ENCODE peak calls at places on chromosomes 16 and 17, in six cellular contexts. O, Z, Q, X, D and W are unnamed samples.

GRCh38 chr16:70161350-70161749 is 12.2 kb upstream of the CLEC18C start:
- DNase-seq in O (no peak), D (no peak), Z (no peak), X (no peak), Q (no peak), W (peak; percentile 5)

GRCh38 chr17:9259419-9259818 is 238.1 kb downstream of the NTN1 start:
- DNase-seq in Q (no peak), O (no peak), D (no peak), X (no peak), Z (no peak), W (no peak)

GRCh38 chr16:22813946-22814325 is at the start of gene HS3ST2:
- DNase-seq in X (peak; percentile 61), D (no peak), Q (peak; percentile 42), O (no peak), Z (no peak), W (peak; percentile 23)

GRCh38 chr16:66020061-66020460 is 346.4 kb upstream of the CDH5 start:
- DNase-seq in O (no peak), D (no peak), X (no peak), Z (no peak), Q (no peak), W (no peak)

GRCh38 chr16:88453621-88454314 is 688 bp downstream of the ZFPM1 start:
- DNase-seq in Z (no peak), Q (no peak), D (no peak), O (no peak), X (no peak), W (no peak)

GRCh38 chr17:81566461-81567126 is 14.4 kb upstream of the FAAP100 start:
- DNase-seq in D (peak; percentile 95), X (peak; percentile 84), Q (no peak), O (peak; percentile 70), Z (peak; percentile 65), W (no peak)

GRCh38 chr16:66847533-66848057 is 3.4 kb downstream of the CA7 start:
- DNase-seq in Z (no peak), O (no peak), D (no peak), Q (no peak), X (no peak), W (no peak)

GRCh38 chr16:54932737-54933254 is 2.1 kb downstream of the IRX5 start:
- DNase-seq in Q (peak; percentile 28), X (peak; percentile 53), O (no peak), D (no peak), Z (no peak), W (no peak)

GRCh38 chr17:77327566-77328463 is 187.0 kb downstream of the SEC14L1 start:
- DNase-seq in X (no peak), D (no peak), Q (no peak), O (no peak), Z (no peak), W (no peak)

GRCh38 chr17:19940722-19941464 is 36.7 kb downstream of the AKAP10 start:
- DNase-seq in Z (no peak), Q (no peak), D (peak; percentile 35), O (no peak), X (no peak), W (no peak)

GRCh38 chr17:77322534-77323412 is 182.0 kb downstream of the SEC14L1 start:
- DNase-seq in Z (peak; percentile 72), O (peak; percentile 77), D (peak; percentile 98), Q (no peak), X (peak; percentile 92), W (no peak)

GRCh38 chr16:3179651-3180050 is 8.4 kb upstream of the OR1F1 start:
- DNase-seq in D (no peak), X (no peak), Z (no peak), O (no peak), Q (no peak), W (no peak)

GRCh38 chr16:29719063-29719462 is 26.7 kb downstream of the C16orf54 start:
- DNase-seq in Q (no peak), O (no peak), X (no peak), D (no peak), Z (no peak), W (no peak)

GRCh38 chr17:19383681-19384470 is 3.1 kb downstream of the MFAP4 start:
- DNase-seq in Q (no peak), O (no peak), X (peak; percentile 75), D (no peak), Z (peak; percentile 18), W (no peak)

GRCh38 chr16:73092236-73092781 is 44.4 kb upstream of the ZFHX3 start:
- DNase-seq in O (no peak), Q (peak; percentile 35), Z (no peak), D (no peak), X (no peak), W (no peak)

GRCh38 chr17:71063127-71063526 is 893.8 kb downstream of the KCNJ2 start:
- DNase-seq in D (no peak), O (no peak), X (no peak), Q (no peak), Z (no peak), W (no peak)

GRCh38 chr17:50354198-50354597 is 8.3 kb downstream of the XYLT2 start:
- DNase-seq in Z (no peak), O (no peak), D (no peak), X (no peak), Q (no peak), W (no peak)

GRCh38 chr17:27478901-27479531 is 22.8 kb downstream of the KSR1 start:
- DNase-seq in X (no peak), O (no peak), Z (no peak), Q (no peak), D (no peak), W (no peak)

GRCh38 chr16:84724619-84725307 is 25.0 kb downstream of the USP10 start:
- DNase-seq in Z (no peak), Q (no peak), O (no peak), X (no peak), D (no peak), W (no peak)

DNA sequence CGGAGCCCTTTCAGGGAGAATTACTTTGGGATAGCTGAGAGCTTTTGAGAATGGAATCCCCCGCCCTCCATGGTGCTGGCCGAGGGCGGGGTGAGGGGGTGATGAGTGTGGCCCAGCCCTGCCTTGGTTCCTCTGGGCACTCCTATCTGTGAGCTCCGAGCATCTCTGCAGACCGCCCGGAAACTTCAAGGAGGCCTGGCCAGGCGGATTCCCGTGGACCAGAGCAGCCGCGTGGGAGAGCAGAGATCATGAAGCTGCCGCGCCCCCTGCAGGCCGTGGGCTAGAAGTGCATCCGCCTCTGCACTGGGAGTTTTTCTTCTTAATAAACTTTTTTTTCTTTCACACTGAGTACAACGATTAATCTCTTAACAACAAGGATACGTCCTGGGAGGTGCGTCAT is 392.9 kb upstream of the EEF2KMT start:
- DNase-seq in O (peak; percentile 5), X (no peak), Z (no peak), Q (peak; percentile 72), D (no peak), W (no peak)
- TF ChIP-seq CTCF in O (peak; percentile 23), X (peak; percentile 25), Z (no peak), Q (peak; percentile 92), D (peak; percentile 77), W (peak; percentile 79)

GRCh38 chr17:57404073-57404472 is 147.8 kb downstream of the MSI2 start:
- DNase-seq in O (no peak), Z (no peak), Q (no peak), X (no peak), D (no peak), W (no peak)
- TF ChIP-seq CTCF in O (no peak), Z (no peak), Q (no peak), X (no peak), D (peak; percentile 19), W (peak; percentile 31)

GRCh38 chr17:3645310-3645709 is 8.8 kb downstream of the CTNS start:
- DNase-seq in Q (no peak), O (no peak), X (no peak), D (no peak), Z (no peak), W (no peak)

GRCh38 chr17:3647251-3647650 is 10.7 kb downstream of the CTNS start:
- DNase-seq in X (no peak), O (no peak), Q (no peak), Z (no peak), D (no peak), W (no peak)

GRCh38 chr17:3647769-3648540 is 11.4 kb downstream of the CTNS start:
- DNase-seq in Z (no peak), D (peak; percentile 63), Q (peak; percentile 70), O (peak; percentile 33), X (peak; percentile 72), W (peak; percentile 54)
- TF ChIP-seq CTCF in Z (no peak), D (peak; percentile 78), Q (peak; percentile 66), O (peak; percentile 12), X (peak; percentile 49), W (peak; percentile 21)

GRCh38 chr17:12085076-12085949 is 64.6 kb downstream of the MAP2K4 start:
- DNase-seq in Z (no peak), X (no peak), O (no peak), Q (no peak), D (no peak), W (no peak)
- TF ChIP-seq CTCF in Z (no peak), X (no peak), O (no peak), Q (no peak), D (no peak), W (no peak)

GRCh38 chr16:71459510-71459909 is 2.5 kb downstream of the ZNF23 start:
- DNase-seq in D (no peak), Z (no peak), O (no peak), X (no peak), Q (no peak), W (no peak)

GRCh38 chr16:71467810-71468209 is 5.8 kb upstream of the ZNF23 start:
- DNase-seq in O (no peak), Z (no peak), Q (peak; percentile 36), X (no peak), D (no peak), W (no peak)

GRCh38 chr16:71460246-71460645 is 1.8 kb downstream of the ZNF23 start:
- DNase-seq in D (peak; percentile 86), Q (no peak), O (no peak), Z (no peak), X (no peak), W (no peak)

GRCh38 chr16:71456801-71457200 is 5.2 kb downstream of the ZNF23 start:
- DNase-seq in Z (no peak), D (no peak), X (no peak), O (no peak), Q (no peak), W (no peak)

DNA sequence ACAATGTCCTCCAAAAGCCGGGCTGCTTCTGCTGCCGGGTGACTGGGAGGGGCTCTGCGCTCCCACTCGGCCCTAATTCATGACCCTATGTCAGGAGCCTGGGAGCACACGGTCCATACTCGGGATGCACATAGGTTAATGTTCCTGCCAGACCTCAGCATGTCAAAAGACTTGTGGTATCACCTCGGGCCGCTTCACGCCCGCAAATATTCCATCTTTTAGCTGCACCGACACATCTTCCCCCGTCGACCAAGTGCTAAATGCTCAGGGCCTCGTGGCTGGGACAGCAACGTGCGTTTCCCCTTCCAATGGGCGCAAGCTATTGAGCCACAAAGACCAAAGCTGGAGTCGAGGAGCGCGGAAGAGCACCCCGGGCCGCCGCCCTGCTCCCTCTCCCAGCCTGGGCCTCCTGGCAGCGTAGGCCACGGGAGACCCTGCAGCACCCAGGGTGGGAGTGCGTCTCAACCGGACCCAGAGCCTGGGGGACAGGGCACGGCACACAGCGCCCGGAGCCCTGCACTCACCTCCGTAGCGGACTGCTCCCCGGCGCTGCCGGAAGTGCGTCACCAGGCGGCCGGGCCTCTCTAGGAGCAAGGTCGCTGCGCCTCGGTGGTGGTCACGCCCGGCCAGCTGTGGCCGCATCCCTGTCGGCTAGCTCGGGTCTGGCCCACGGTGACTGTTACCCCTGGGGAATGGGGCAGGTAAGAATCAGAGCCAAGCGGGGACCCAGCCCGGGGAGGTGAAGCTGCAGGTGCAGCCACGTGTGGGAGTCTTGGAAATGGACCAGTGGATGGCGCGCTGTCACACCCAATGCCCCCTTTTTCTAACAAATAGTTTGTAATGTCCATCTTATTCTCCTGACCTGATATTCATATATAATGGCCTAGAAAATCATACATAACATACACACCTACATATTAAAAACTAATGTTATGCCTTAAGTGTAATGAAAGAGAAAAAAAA is at the start of gene ZNF23:
- DNase-seq in Q (peak; percentile 76), O (peak; percentile 70), X (peak; percentile 92), D (peak; percentile 69), Z (peak; percentile 60), W (peak; percentile 59)
- TF ChIP-seq CTCF in Q (no peak), O (no peak), X (peak; percentile 5), D (peak; percentile 53), Z (no peak), W (peak; percentile 15)

GRCh38 chr17:35116845-35117244 is 2.8 kb downstream of the RAD51D start:
- DNase-seq in D (no peak), X (no peak), Q (no peak), Z (no peak), O (no peak), W (no peak)
- TF ChIP-seq CTCF in D (no peak), X (no peak), Q (no peak), Z (no peak), O (no peak), W (no peak)